ENCODE peak calls at places on chromosomes 11 and 22, in eight cellular contexts. J is AG10803, N is cardiac fibroblast, Y is K562, D is IMR-90, K is A549, E is right atrium auricular region, O is NB4. R is an unnamed sample.

GRCh38 chr11:127182586-127183203 is 182.1 kb upstream of the KIRREL3 start:
- DNase-seq in J (no peak), N (no peak), Y (no peak), D (no peak), K (no peak), E (no peak), O (no peak), R (no peak)

GRCh38 chr11:108912587-108912986 is 247.7 kb downstream of the DDX10 start:
- DNase-seq in J (peak; percentile 59), N (peak; percentile 39), Y (no peak), D (peak; percentile 81), K (no peak), E (no peak), O (no peak), R (peak; percentile 57)

GRCh38 chr22:42820075-42820763 is 36.9 kb downstream of the ARFGAP3 start:
- DNase-seq in J (peak; percentile 59), N (peak; percentile 81), Y (peak; percentile 15), D (peak; percentile 93), K (no peak), E (peak; percentile 52), O (peak; percentile 23), R (peak; percentile 80)

GRCh38 chr11:832529-833113 is at the start of gene CD151:
- DNase-seq in J (peak; percentile 50), N (peak; percentile 66), Y (peak; percentile 73), D (peak; percentile 45), K (no peak), E (no peak), O (peak; percentile 79), R (peak; percentile 63)

GRCh38 chr22:26709617-26710390 is 52.4 kb downstream of the MIAT start:
- DNase-seq in J (peak; percentile 78), N (peak; percentile 36), Y (no peak), D (peak; percentile 76), K (no peak), E (no peak), O (no peak), R (peak; percentile 71)

GRCh38 chr11:130214861-130215530 is 55.4 kb downstream of the ST14 start:
- DNase-seq in J (no peak), N (no peak), Y (no peak), D (no peak), K (no peak), E (peak; percentile 26), O (no peak), R (no peak)

GRCh38 chr11:107050126-107050525 is 31.9 kb upstream of the GUCY1A2 start:
- DNase-seq in J (no peak), N (no peak), Y (no peak), D (no peak), K (no peak), E (no peak), O (no peak), R (no peak)

GRCh38 chr22:19779685-19780268 is 19.2 kb downstream of the TBX1 start:
- DNase-seq in J (no peak), N (no peak), Y (peak; percentile 63), D (peak; percentile 19), K (no peak), E (no peak), O (no peak), R (no peak)

GRCh38 chr22:26259510-26259909 is 90.2 kb downstream of the SEZ6L start:
- DNase-seq in J (peak; percentile 16), N (peak; percentile 5), Y (no peak), D (peak; percentile 8), K (no peak), E (no peak), O (peak; percentile 59), R (peak; percentile 6)

GRCh38 chr11:93512073-93512475 is 31.1 kb downstream of the SMCO4 start:
- DNase-seq in J (no peak), N (no peak), Y (no peak), D (no peak), K (no peak), E (no peak), O (no peak), R (no peak)

GRCh38 chr11:64207247-64208085 is 945 bp downstream of the FERMT3 start:
- DNase-seq in J (peak; percentile 77), N (peak; percentile 79), Y (peak; percentile 89), D (peak; percentile 78), K (no peak), E (peak; percentile 87), O (peak; percentile 95), R (peak; percentile 87)

GRCh38 chr11:10349281-10349665 is 44.4 kb downstream of the ADM start:
- DNase-seq in J (no peak), N (no peak), Y (no peak), D (no peak), K (no peak), E (no peak), O (no peak), R (no peak)

GRCh38 chr11:125123947-125124633 is 12.7 kb upstream of the TMEM218 start:
- DNase-seq in J (peak; percentile 44), N (peak; percentile 63), Y (peak; percentile 50), D (peak; percentile 32), K (peak; percentile 71), E (peak; percentile 64), O (peak; percentile 67), R (peak; percentile 61)

GRCh38 chr11:125229916-125230315 is 65.4 kb downstream of the PKNOX2 start:
- DNase-seq in J (no peak), N (no peak), Y (no peak), D (no peak), K (no peak), E (no peak), O (no peak), R (no peak)

DNA sequence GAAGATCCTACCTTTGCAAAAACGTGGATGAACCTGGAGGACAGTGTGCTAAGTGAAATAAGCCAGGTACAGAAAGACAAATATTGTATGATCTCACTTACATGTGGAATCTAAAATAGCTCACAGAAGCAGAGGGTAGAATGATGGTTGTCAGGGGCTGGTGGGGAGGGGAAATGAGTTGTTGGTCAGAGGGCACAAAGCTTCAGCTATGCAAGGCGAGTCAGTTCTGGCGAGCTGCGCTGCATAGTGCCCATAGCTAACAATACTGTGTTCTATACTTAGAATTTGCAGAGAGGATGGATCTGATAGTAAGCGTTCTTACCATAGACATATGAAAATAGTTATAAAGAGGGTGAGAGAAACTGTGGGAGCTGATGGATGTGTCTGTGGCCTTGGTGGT is 32.3 kb downstream of the GRIK4 start:
- DNase-seq in J (no peak), N (no peak), Y (no peak), D (no peak), K (no peak), E (no peak), O (no peak), R (no peak)
- TF ChIP-seq CTCF in J (no peak), N (no peak), Y (no peak), D (no peak), K (no peak), E (no peak), O (no peak), R (no peak)

GRCh38 chr11:12414641-12415040 is 37.3 kb downstream of the PARVA start:
- DNase-seq in J (peak; percentile 78), N (no peak), Y (no peak), D (no peak), K (no peak), E (no peak), O (no peak), R (peak; percentile 56)

GRCh38 chr11:12418019-12418611 is 40.7 kb downstream of the PARVA start:
- DNase-seq in J (peak; percentile 84), N (peak; percentile 74), Y (no peak), D (peak; percentile 57), K (no peak), E (no peak), O (no peak), R (peak; percentile 82)

GRCh38 chr11:12413141-12414055 is 36.0 kb downstream of the PARVA start:
- DNase-seq in J (no peak), N (no peak), Y (no peak), D (peak; percentile 54), K (no peak), E (no peak), O (no peak), R (no peak)

GRCh38 chr11:12416552-12416951 is 39.2 kb downstream of the PARVA start:
- DNase-seq in J (no peak), N (no peak), Y (no peak), D (no peak), K (no peak), E (no peak), O (no peak), R (no peak)

GRCh38 chr11:12415567-12415966 is 38.2 kb downstream of the PARVA start:
- DNase-seq in J (no peak), N (no peak), Y (no peak), D (no peak), K (no peak), E (no peak), O (no peak), R (no peak)
- H3K4me3 ChIP-seq in J (no peak overlapping the region), N (no peak overlapping the region), Y (no peak overlapping the region), D (no peak overlapping the region), K (no peak overlapping the region), E (no peak overlapping the region), O (no peak overlapping the region), R (no peak overlapping the region)

GRCh38 chr11:86608251-86608799 is 64.1 kb downstream of the ME3 start:
- DNase-seq in J (peak; percentile 76), N (peak; percentile 88), Y (peak; percentile 74), D (peak; percentile 80), K (peak; percentile 47), E (peak; percentile 72), O (peak; percentile 59), R (peak; percentile 72)
- TF ChIP-seq CTCF in J (peak; percentile 84), N (peak; percentile 86), Y (peak; percentile 90), D (peak; percentile 75), K (peak; percentile 99), E (peak; percentile 94), O (peak; percentile 97), R (peak; percentile 96)

GRCh38 chr11:119583585-119583984 is 145.4 kb downstream of the NECTIN1 start:
- DNase-seq in J (no peak), N (no peak), Y (peak; percentile 41), D (no peak), K (no peak), E (no peak), O (no peak), R (no peak)

GRCh38 chr11:119589011-119589410 is 140.0 kb downstream of the NECTIN1 start:
- DNase-seq in J (no peak), N (no peak), Y (no peak), D (no peak), K (no peak), E (no peak), O (no peak), R (no peak)

GRCh38 chr11:119586181-119586580 is 142.8 kb downstream of the NECTIN1 start:
- DNase-seq in J (no peak), N (no peak), Y (no peak), D (no peak), K (no peak), E (no peak), O (no peak), R (no peak)

GRCh38 chr11:119584193-119585037 is 144.6 kb downstream of the NECTIN1 start:
- DNase-seq in J (peak; percentile 56), N (peak; percentile 89), Y (peak; percentile 77), D (peak; percentile 63), K (peak; percentile 28), E (no peak), O (peak; percentile 96), R (peak; percentile 58)

DNA sequence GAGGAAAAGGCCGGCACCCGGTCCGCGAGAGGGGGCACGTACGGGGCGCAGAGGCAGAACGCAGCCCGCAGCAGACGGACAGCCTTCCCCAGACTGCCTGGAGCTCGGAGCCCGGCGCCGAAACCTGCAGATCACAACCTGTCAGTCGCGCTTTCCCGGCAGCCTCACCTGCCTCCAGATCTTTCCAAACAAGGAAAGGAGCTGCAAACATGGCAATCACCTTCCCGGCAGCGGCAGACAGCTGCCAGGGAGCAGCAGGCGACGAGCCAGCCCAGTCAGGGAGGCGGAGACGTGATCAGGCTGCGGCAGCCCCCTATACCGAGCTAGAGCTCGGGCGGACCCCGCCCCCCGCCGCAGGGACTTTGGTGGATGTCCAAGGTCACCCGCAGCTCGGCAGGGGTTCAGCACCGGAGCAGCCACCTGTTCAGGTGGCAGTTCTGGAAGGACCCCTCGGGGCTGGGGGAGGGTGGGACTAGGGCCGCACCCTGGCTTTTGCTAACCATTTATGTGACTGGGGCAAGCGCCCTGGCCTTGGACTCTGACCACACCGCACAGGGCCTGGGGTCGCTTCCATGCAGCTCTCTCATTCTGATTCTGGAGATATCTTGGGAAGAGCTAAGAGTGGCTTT is 143.8 kb downstream of the NECTIN1 start:
- DNase-seq in J (no peak), N (no peak), Y (no peak), D (no peak), K (no peak), E (no peak), O (peak; percentile 43), R (peak; percentile 18)
- H3K4me3 ChIP-seq in J (peak overlapping the region; percentile 58), N (peak overlapping the region; percentile 41), Y (peak overlapping the region; percentile 30), D (peak overlapping the region; percentile 37), K (peak overlapping the region; percentile 46), E (peak overlapping the region; percentile 49), O (peak overlapping the region; percentile 65), R (peak overlapping the region; percentile 60)

R was measured in foreskin fibroblast.